ENCODE peak calls at places on chromosomes 7 and 10, in seven cellular contexts. D is GM12878, O is HepG2, A is Panc1, S is upper lobe of left lung, H is HCT116, Z is K562. Q is an unnamed sample. For H3K9me3, the result is how much of the 10 kb centered on the place peaks cover.

GRCh38 chr10:110959379-110960332 is 40.3 kb downstream of the SHOC2 start:
- ATAC-seq in O (no peak), Z (no peak), A (no peak), D (no peak), H (no peak), S (no peak), Q (no peak)

GRCh38 chr7:87414400-87415188 is 60.9 kb downstream of the ABCB4 start:
- ATAC-seq in H (no peak), O (peak), A (no peak), S (no peak), Z (no peak), D (no peak), Q (no peak)

GRCh38 chr7:106871793-106872571 is 6.9 kb downstream of the PIK3CG start:
- ATAC-seq in A (no peak), H (no peak), D (peak), O (no peak), S (no peak), Z (peak), Q (no peak)

GRCh38 chr10:48600645-48601505 is 4.0 kb downstream of the ARHGAP22 start:
- ATAC-seq in A (no peak), S (no peak), D (no peak), Z (no peak), H (no peak), O (no peak), Q (no peak)

GRCh38 chr10:113006656-113007342 is 56.8 kb downstream of the TCF7L2 start:
- ATAC-seq in H (no peak), O (peak), S (no peak), Z (no peak), D (no peak), A (no peak), Q (no peak)

GRCh38 chr10:38054361-38054797 is 39.8 kb upstream of the ZNF37A start:
- ATAC-seq in O (no peak), Z (no peak), S (no peak), H (no peak), A (no peak), D (no peak), Q (no peak)

GRCh38 chr7:3998060-3998459 is 684.0 kb upstream of the FOXK1 start:
- ATAC-seq in D (no peak), O (no peak), A (no peak), S (no peak), Z (no peak), H (no peak), Q (no peak)

GRCh38 chr10:127279334-127279774 is 83.0 kb upstream of the INSYN2A start:
- ATAC-seq in S (no peak), H (no peak), D (no peak), A (no peak), O (peak), Z (no peak), Q (no peak)

GRCh38 chr7:87567052-87567451 is 33.6 kb downstream of the ABCB1 start:
- ATAC-seq in H (no peak), O (no peak), Z (no peak), D (no peak), A (no peak), S (no peak), Q (no peak)

GRCh38 chr7:17130281-17131059 is 168.0 kb upstream of the AHR start:
- ATAC-seq in S (peak), A (peak), D (no peak), Z (no peak), O (peak), H (no peak), Q (peak)

GRCh38 chr7:69341288-69341687 is 257.0 kb upstream of the AUTS2 start:
- ATAC-seq in H (no peak), O (no peak), A (no peak), S (no peak), Z (no peak), D (no peak), Q (no peak)

GRCh38 chr10:33094263-33095051 is 136.4 kb upstream of the ITGB1 start:
- ATAC-seq in S (no peak), D (no peak), H (no peak), A (no peak), O (no peak), Z (no peak), Q (no peak)

GRCh38 chr10:52172581-52172980 is 141.5 kb upstream of the DKK1 start:
- ATAC-seq in H (peak), Z (no peak), O (peak), D (no peak), A (peak), S (no peak), Q (no peak)

GRCh38 chr7:50486512-50486911 is 36.4 kb upstream of the FIGNL1 start:
- ATAC-seq in S (no peak), Z (peak), D (no peak), A (no peak), H (no peak), O (no peak), Q (no peak)

GRCh38 chr7:159197066-159197975 is 52.7 kb upstream of the VIPR2 start:
- ATAC-seq in D (no peak), Z (peak), O (no peak), S (no peak), A (peak), H (peak), Q (no peak)

GRCh38 chr10:79316671-79317431 is 30.4 kb upstream of the PPIF start:
- ATAC-seq in S (no peak), Z (peak), H (peak), D (peak), A (peak), O (peak), Q (peak)

GRCh38 chr7:5523052-5523711 is 99.5 kb upstream of the TNRC18 start:
- ATAC-seq in D (peak), Z (no peak), H (no peak), O (peak), S (no peak), A (peak), Q (peak)

GRCh38 chr7:154841731-154842331 is 161.1 kb downstream of the PAXIP1 start:
- ATAC-seq in Z (no peak), S (no peak), H (no peak), D (no peak), O (no peak), A (no peak), Q (no peak)

GRCh38 chr7:81604075-81604807 is 165.6 kb downstream of the HGF start:
- ATAC-seq in O (no peak), D (no peak), H (no peak), S (no peak), Z (no peak), A (peak), Q (no peak)

GRCh38 chr7:6422095-6422494 is 25.7 kb downstream of the DAGLB start:
- ATAC-seq in O (peak), S (no peak), A (no peak), H (no peak), D (no peak), Z (no peak), Q (no peak)

GRCh38 chr10:103835121-103836045 is 20.0 kb downstream of the SH3PXD2A start:
- ATAC-seq in S (peak), H (no peak), Z (no peak), O (no peak), A (no peak), D (no peak), Q (peak)

GRCh38 chr7:151511946-151512345 is 7.7 kb downstream of the RHEB start:
- ATAC-seq in S (no peak), A (no peak), H (no peak), Z (no peak), O (no peak), D (no peak), Q (peak)

GRCh38 chr10:71259815-71260501 is 47.6 kb downstream of the UNC5B start:
- ATAC-seq in Z (peak), O (no peak), H (peak), D (no peak), S (peak), A (peak), Q (no peak)

GRCh38 chr7:92655346-92655884 is 65.2 kb upstream of the FAM133B start:
- ATAC-seq in O (no peak), A (no peak), S (no peak), H (no peak), D (no peak), Z (no peak), Q (no peak)

GRCh38 chr7:6250364-6250833 is 22.0 kb downstream of the CYTH3 start:
- ATAC-seq in S (no peak), Z (peak), O (no peak), A (no peak), H (no peak), D (peak), Q (no peak)

GRCh38 chr7:36055207-36055606 is 97.8 kb upstream of the EEPD1 start:
- ATAC-seq in Z (no peak), A (no peak), S (no peak), H (no peak), O (no peak), D (no peak), Q (no peak)

GRCh38 chr10:47012214-47012613 is 101.0 kb downstream of the PTPN20 start:
- ATAC-seq in Z (no peak), A (no peak), H (no peak), D (no peak), O (no peak), S (no peak), Q (no peak)

GRCh38 chr10:110357252-110357780 is 52.6 kb upstream of the SMNDC1 start:
- ATAC-seq in H (peak), S (no peak), Z (peak), D (peak), A (no peak), O (no peak), Q (peak)

GRCh38 chr10:10911471-10911921 is 106.2 kb upstream of the CELF2 start:
- ATAC-seq in S (peak), D (no peak), Z (no peak), O (no peak), H (no peak), A (peak), Q (peak)

GRCh38 chr7:128035712-128036111 is 4.5 kb upstream of the LRRC4 start:
- ATAC-seq in H (peak), S (no peak), D (peak), A (peak), Z (peak), O (peak), Q (no peak)
- TF ChIP-seq CTCF in H (peak), S (peak), D (peak), A (peak), Z (peak), O (peak), Q (no peak)

GRCh38 chr7:116776610-116777289 is 85.6 kb upstream of the CAPZA2 start:
- ATAC-seq in Z (no peak), S (no peak), O (no peak), A (peak), D (peak), H (peak), Q (no peak)
- TF ChIP-seq POLR2AphosphoS5 in Z (no peak), S (no peak), O (no peak), A (no peak), D (no peak), H (peak), Q (peak)

DNA sequence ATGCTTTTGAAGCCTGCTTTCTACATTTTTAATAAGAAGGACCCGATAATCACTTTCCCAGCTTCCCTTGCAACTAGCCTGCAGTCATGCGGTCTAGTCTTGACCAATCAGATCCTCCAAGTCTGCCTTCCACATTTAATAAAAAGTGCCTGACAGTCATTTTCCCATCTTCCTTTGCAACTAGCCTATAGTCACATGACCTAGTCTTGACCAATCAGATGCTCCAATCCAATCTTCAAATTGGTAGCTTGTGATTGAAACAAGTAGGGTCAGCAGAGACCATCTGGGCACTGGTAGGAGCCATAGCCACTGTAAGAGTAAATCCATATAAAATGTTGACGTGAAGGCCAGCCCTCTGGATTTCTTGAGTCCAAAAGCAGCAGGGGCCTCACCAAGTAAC is 80.0 kb downstream of the NPTX2 start:
- ATAC-seq in O (no peak), S (no peak), H (no peak), A (no peak), D (no peak), Z (no peak), Q (no peak)
- H3K9me3 ChIP-seq in O (under half), S (under half), H (under half), A (under half), D (under half), Z (under half), Q (under half)

GRCh38 chr7:142485617-142486226 is 227.9 kb upstream of the PRSS58 start:
- ATAC-seq in A (no peak), H (peak), Z (peak), O (peak), S (no peak), D (peak), Q (no peak)

GRCh38 chr7:142487124-142487523 is 229.3 kb upstream of the PRSS58 start:
- ATAC-seq in O (no peak), S (no peak), Z (no peak), D (no peak), A (no peak), H (no peak), Q (no peak)

GRCh38 chr7:142482899-142483658 is 225.2 kb upstream of the PRSS58 start:
- ATAC-seq in Z (peak), D (peak), A (peak), H (peak), O (peak), S (no peak), Q (peak)

GRCh38 chr7:142481548-142481947 is 223.7 kb upstream of the PRSS58 start:
- ATAC-seq in H (no peak), A (no peak), D (no peak), Z (no peak), O (no peak), S (no peak), Q (no peak)

DNA sequence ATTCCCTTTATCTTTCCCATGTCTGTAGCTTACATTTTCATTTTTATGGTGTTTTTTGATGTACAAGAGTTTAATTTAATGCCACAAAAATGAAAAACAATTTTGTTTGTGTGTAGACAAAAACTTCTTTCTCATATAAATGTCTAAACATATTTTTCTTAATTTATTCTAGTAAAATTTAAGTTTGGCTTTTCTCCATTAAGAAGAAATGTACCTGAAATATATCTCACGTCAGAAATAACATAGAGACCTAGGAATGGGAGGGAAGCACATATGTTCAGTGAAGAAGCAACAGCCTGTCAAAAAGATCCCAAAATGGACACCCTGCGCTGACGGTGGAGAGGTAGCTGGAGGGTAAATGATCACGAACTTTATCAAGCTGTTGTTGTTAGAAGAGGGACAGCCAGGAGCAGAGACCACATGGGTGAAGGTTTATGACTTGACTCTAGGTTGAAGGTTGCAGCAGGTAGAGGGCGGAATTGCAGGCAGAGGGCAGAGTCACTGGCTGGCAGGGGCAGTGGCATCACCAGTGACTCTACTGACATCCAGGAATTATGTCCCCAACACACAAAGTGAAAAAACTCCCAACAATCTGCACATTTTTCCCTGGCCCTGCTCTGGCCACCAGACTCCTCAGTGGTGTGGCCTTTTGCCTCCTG is 225.9 kb upstream of the PRSS58 start:
- ATAC-seq in O (no peak), D (no peak), Z (no peak), S (no peak), H (peak), A (no peak), Q (no peak)
- TF ChIP-seq CTCF in O (no peak), D (peak), Z (peak), S (no peak), H (no peak), A (peak), Q (no peak)

GRCh38 chr7:322111-322671 is 32.2 kb downstream of the FOXL3 start:
- ATAC-seq in A (peak), O (peak), D (peak), S (peak), H (peak), Z (peak), Q (peak)
- TF ChIP-seq POLR2AphosphoS5 in A (no peak), O (no peak), D (no peak), S (no peak), H (no peak), Z (no peak), Q (no peak)

DNA sequence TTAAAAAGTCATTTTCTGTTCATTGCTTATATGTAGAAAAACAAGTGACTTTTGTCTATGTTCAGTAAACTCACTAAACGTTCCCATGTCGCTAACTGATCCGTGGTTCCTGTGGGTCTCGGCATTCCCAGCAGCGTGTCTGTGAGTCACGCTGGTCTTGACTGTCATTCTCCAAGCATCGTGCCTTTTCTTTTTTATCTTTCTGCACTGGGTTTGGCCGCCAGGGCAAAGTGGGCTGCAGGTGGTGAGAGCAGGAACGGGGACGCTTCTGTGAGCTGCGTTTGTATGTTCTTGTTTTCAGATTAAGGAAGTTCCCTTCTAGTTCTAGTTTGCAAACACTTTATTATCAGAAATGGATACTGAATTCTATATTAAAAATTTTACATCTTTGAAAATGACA is 6.8 kb upstream of the SCART1 start:
- ATAC-seq in D (no peak), Z (no peak), S (no peak), O (no peak), A (no peak), H (no peak), Q (no peak)
- H3K9me3 ChIP-seq in D (under half), Z (under half), S (under half), O (under half), A (under half), H (under half), Q (under half)

GRCh38 chr10:69742928-69743602 is 58.6 kb upstream of the COL13A1 start:
- ATAC-seq in D (peak), S (no peak), O (peak), H (peak), A (peak), Z (peak), Q (no peak)
- TF ChIP-seq CTCF in D (peak), S (no peak), O (peak), H (peak), A (no peak), Z (peak), Q (peak)

DNA sequence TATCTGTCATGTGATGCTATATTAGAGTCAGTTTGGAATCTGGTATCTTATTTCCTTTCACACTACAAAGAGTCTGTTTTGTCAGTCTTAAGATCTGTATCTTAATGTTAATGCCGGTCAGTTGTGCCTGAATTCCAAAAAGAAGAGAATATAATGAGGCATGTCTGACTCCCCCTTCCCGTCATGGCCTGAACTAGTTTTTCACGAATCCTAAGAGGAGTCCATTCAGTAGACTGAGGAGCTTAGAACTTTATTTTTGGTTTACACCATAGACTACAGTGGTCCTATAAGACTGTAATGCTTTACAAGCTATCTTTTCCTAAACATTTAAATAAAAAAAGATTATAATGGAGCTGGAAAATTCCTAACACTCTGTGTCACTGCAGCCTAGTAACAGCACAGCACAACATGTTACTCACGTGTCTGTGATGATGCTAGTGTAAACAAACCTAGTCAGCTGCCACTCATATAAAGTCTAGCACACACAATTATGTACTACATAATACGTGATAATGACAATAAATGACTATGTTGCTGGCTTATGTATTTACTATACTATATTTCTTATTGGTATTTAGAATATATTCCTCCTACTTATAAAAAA is 50.6 kb downstream of the VPS41 start:
- ATAC-seq in O (no peak), A (peak), S (no peak), Z (no peak), D (no peak), H (no peak), Q (no peak)
- TF ChIP-seq POLR2AphosphoS5 in O (no peak), A (no peak), S (no peak), Z (no peak), D (no peak), H (no peak), Q (no peak)

DNA sequence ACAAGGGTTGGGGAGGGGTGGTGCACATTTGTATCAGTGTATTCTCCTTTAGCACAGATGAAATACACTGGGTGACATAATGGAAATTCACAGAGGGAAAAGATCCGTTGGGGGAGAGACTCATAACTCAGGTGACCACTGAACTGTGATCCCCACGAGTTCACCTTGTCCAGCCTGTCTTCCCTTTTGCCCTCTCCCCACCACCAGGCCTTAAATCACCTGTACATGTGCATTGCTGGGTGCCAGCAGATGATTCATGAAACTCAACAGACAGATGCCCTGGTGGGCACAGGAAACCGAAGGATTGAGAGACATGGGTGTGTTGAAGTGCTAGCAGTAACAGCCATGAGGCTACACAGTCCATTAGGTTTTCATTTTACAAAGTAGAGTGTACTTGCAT is 253.3 kb downstream of the PLXNA4 start:
- ATAC-seq in S (no peak), A (no peak), H (no peak), D (no peak), O (no peak), Z (no peak), Q (no peak)
- H3K9me3 ChIP-seq in S (under half), A (under half), H (under half), D (under half), O (under half), Z (under half), Q (under half)